ENCODE peak calls at places on chromosomes 3 and 15, in eight cellular contexts. W, P, H, U, M, N, Q and O are unnamed samples. For H3K4me1, the result is how much of the 10 kb centered on the place peaks cover.

GRCh38 chr3:142597898-142598297 is 1.7 kb downstream of the PLS1 start:
- DNase-seq in W (no peak), P (no peak), H (no peak), U (no peak), M (no peak), N (no peak), Q (peak), O (no peak)

GRCh38 chr3:180265551-180265950 is 228.8 kb upstream of the PEX5L start:
- DNase-seq in W (no peak), P (no peak), H (no peak), U (no peak), M (no peak), N (no peak), Q (no peak), O (no peak)

GRCh38 chr3:171822707-171823106 is 12.4 kb upstream of the PLD1 start:
- DNase-seq in W (no peak), P (no peak), H (no peak), U (no peak), M (no peak), N (no peak), Q (no peak), O (no peak)

GRCh38 chr3:183764854-183765731 is 60.3 kb downstream of the MAP6D1 start:
- DNase-seq in W (peak), P (no peak), H (no peak), U (no peak), M (no peak), N (no peak), Q (no peak), O (no peak)

GRCh38 chr3:113631573-113631972 is 64.9 kb downstream of the USF3 start:
- DNase-seq in W (no peak), P (no peak), H (no peak), U (no peak), M (no peak), N (no peak), Q (no peak), O (no peak)

GRCh38 chr15:32898991-32899613 is 181.3 kb downstream of the GREM1 start:
- DNase-seq in W (peak), P (no peak), H (peak), U (no peak), M (no peak), N (no peak), Q (peak), O (no peak)

GRCh38 chr3:59542276-59542675 is 492.5 kb upstream of the CFAP20DC start:
- DNase-seq in W (no peak), P (no peak), H (no peak), U (no peak), M (no peak), N (no peak), Q (no peak), O (no peak)

GRCh38 chr15:70234256-70234965 is 136.7 kb upstream of the TLE3 start:
- DNase-seq in W (no peak), P (no peak), H (peak), U (no peak), M (no peak), N (no peak), Q (peak), O (no peak)

GRCh38 chr3:112958749-112959560 is 15.9 kb downstream of the CD200R1 start:
- DNase-seq in W (no peak), P (no peak), H (no peak), U (no peak), M (no peak), N (no peak), Q (no peak), O (no peak)

GRCh38 chr3:63450023-63450422 is 171.9 kb downstream of the SYNPR start:
- DNase-seq in W (no peak), P (no peak), H (no peak), U (no peak), M (no peak), N (no peak), Q (no peak), O (no peak)

GRCh38 chr15:51842852-51843737 is 13.6 kb downstream of the TMOD3 start:
- DNase-seq in W (peak), P (no peak), H (no peak), U (no peak), M (no peak), N (no peak), Q (no peak), O (peak)

GRCh38 chr15:58148633-58149032 is 10.5 kb downstream of the AQP9 start:
- DNase-seq in W (no peak), P (no peak), H (no peak), U (no peak), M (no peak), N (no peak), Q (no peak), O (no peak)

GRCh38 chr3:152857082-152857481 is 22.2 kb downstream of the P2RY1 start:
- DNase-seq in W (no peak), P (no peak), H (no peak), U (no peak), M (no peak), N (no peak), Q (no peak), O (no peak)

GRCh38 chr15:47331796-47332480 is 385.4 kb upstream of the SEMA6D start:
- DNase-seq in W (peak), P (no peak), H (no peak), U (peak), M (no peak), N (peak), Q (no peak), O (no peak)

GRCh38 chr15:39530446-39531342 is 50.2 kb upstream of the THBS1 start:
- DNase-seq in W (no peak), P (no peak), H (peak), U (no peak), M (no peak), N (no peak), Q (peak), O (no peak)

GRCh38 chr15:58229297-58229768 is 91.2 kb downstream of the AQP9 start:
- DNase-seq in W (no peak), P (no peak), H (peak), U (no peak), M (no peak), N (peak), Q (peak), O (no peak)

GRCh38 chr3:129503387-129504010 is 24.9 kb upstream of the RHO start:
- DNase-seq in W (peak), P (no peak), H (no peak), U (no peak), M (no peak), N (no peak), Q (no peak), O (no peak)

GRCh38 chr3:16884084-16884747 is 539 bp upstream of the PLCL2 start:
- DNase-seq in W (peak), P (no peak), H (peak), U (peak), M (peak), N (peak), Q (peak), O (peak)

GRCh38 chr15:44706401-44706800 is 4.7 kb downstream of the PATL2 start:
- DNase-seq in W (no peak), P (no peak), H (no peak), U (no peak), M (no peak), N (no peak), Q (no peak), O (no peak)

GRCh38 chr3:155741081-155741480 is 3.8 kb downstream of the PLCH1 start:
- DNase-seq in W (no peak), P (no peak), H (no peak), U (no peak), M (no peak), N (no peak), Q (no peak), O (no peak)

GRCh38 chr15:70195808-70196304 is 98.1 kb upstream of the TLE3 start:
- DNase-seq in W (peak), P (peak), H (no peak), U (peak), M (no peak), N (no peak), Q (no peak), O (peak)

GRCh38 chr3:130635285-130635684 is 111.3 kb downstream of the PIK3R4 start:
- DNase-seq in W (no peak), P (no peak), H (no peak), U (no peak), M (no peak), N (no peak), Q (no peak), O (no peak)

GRCh38 chr3:134330895-134331810 is 43.1 kb downstream of the AMOTL2 start:
- DNase-seq in W (peak), P (no peak), H (no peak), U (no peak), M (no peak), N (no peak), Q (peak), O (no peak)

GRCh38 chr3:192802957-192803899 is 75.9 kb upstream of the FGF12 start:
- DNase-seq in W (peak), P (no peak), H (no peak), U (no peak), M (no peak), N (peak), Q (no peak), O (no peak)

GRCh38 chr15:63246691-63247464 is 30.5 kb upstream of the APH1B start:
- DNase-seq in W (peak), P (no peak), H (no peak), U (no peak), M (no peak), N (no peak), Q (no peak), O (no peak)

GRCh38 chr3:51715231-51716058 is 8.6 kb downstream of the GRM2 start:
- DNase-seq in W (no peak), P (no peak), H (no peak), U (no peak), M (no peak), N (no peak), Q (no peak), O (peak)

GRCh38 chr3:195697582-195698324 is 23.0 kb upstream of the MUC20 start:
- DNase-seq in W (peak), P (no peak), H (peak), U (no peak), M (no peak), N (no peak), Q (peak), O (peak)

GRCh38 chr3:196711838-196712513 is at the start of the genes CEP19 and PIGX:
- DNase-seq in W (peak), P (peak), H (peak), U (peak), M (peak), N (peak), Q (peak), O (peak)
- TF ChIP-seq CTCF in W (no peak), P (peak), H (peak), U (peak), M (no peak), N (no peak), Q (no peak), O (peak)

GRCh38 chr3:12648384-12648959 is 15.4 kb downstream of the RAF1 start:
- DNase-seq in W (no peak), P (no peak), H (no peak), U (no peak), M (no peak), N (no peak), Q (no peak), O (no peak)
- H3K4me1 ChIP-seq in W (under half), P (under half), H (under half), U (under half), M (under half), N (under half), Q (under half), O (under half)

DNA sequence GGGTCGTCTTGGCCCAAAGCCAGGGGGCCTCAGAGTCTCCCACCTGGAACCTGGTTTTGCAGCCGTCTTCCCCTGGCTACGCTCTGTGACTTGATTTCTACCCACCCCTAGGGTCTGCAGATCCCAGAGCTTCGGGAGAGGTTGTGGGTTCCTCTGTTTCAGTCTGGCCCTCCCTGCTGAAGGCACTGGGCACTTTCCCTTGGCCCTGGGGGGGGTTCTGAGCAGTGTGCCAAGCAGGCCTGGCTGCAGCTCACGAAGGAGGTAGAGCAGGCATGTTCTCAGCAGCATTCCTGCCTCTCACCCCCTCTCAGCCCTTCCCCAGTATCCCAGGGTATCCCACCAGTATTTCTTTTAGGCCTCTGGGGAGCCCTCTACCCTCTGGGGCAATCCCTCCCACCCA is 99.0 kb downstream of the TMEM266 start:
- DNase-seq in W (no peak), P (no peak), H (no peak), U (no peak), M (no peak), N (no peak), Q (no peak), O (no peak)
- TF ChIP-seq CTCF in W (no peak), P (no peak), H (no peak), U (no peak), M (no peak), N (no peak), Q (no peak), O (no peak)

GRCh38 chr15:61155741-61156700 is 73.1 kb downstream of the RORA start:
- DNase-seq in W (peak), P (no peak), H (no peak), U (peak), M (no peak), N (no peak), Q (peak), O (no peak)

GRCh38 chr15:61146643-61147230 is 82.4 kb downstream of the RORA start:
- DNase-seq in W (no peak), P (no peak), H (no peak), U (no peak), M (no peak), N (no peak), Q (peak), O (no peak)

DNA sequence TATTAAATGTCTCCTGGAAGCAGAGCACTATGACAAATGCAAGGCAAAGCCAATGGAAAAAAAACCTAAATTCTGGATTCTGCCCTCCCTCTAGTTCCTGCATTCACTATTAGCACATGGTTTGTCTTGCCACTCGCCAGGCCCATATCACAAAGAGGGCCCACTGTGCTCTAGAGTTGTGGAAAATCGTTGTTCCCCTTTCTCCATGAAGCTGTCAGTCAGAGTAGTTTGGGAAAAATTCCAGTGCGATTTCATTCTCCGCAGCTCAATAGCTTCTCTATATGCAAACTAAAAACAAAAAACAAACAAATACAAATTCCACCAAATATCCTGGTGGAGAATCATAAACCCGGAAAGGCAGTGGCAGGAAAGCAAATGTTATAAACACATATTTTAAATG is 77.3 kb downstream of the RORA start:
- DNase-seq in W (no peak), P (no peak), H (no peak), U (no peak), M (no peak), N (no peak), Q (no peak), O (no peak)
- H3K4me1 ChIP-seq in W (under half), P (under half), H (under half), U (under half), M (under half), N (under half), Q (under half), O (under half)

GRCh38 chr3:173275740-173276139 is 121.8 kb upstream of the NLGN1 start:
- DNase-seq in W (peak), P (no peak), H (peak), U (no peak), M (no peak), N (no peak), Q (no peak), O (no peak)
- TF ChIP-seq CTCF in W (peak), P (no peak), H (peak), U (no peak), M (no peak), N (no peak), Q (peak), O (no peak)